ENCODE peak calls at places on chromosomes 13 and 19, in seven cellular contexts. S is neural progenitor cell; U is psoas muscle; L is bronchial epithelial cell; W is CD8-positive, alpha-beta T cell; P is adrenal gland; H is lung. I is an unnamed sample.

GRCh38 chr13:98706446-98707110 is 45.9 kb downstream of the SLC15A1 start:
- DNase-seq in S (no peak), U (no peak), L (peak), W (no peak), P (peak), H (no peak), I (no peak)

GRCh38 chr13:50291611-50292010 is 276.4 kb downstream of the KCNRG start:
- DNase-seq in S (no peak), U (no peak), L (peak), W (no peak), P (no peak), H (no peak), I (no peak)

GRCh38 chr19:33407716-33408115 is 34.2 kb downstream of the CEBPG start:
- DNase-seq in S (no peak), U (peak), L (no peak), W (no peak), P (no peak), H (no peak), I (no peak)

GRCh38 chr13:94464771-94465170 is 14.7 kb downstream of the DCT start:
- DNase-seq in S (no peak), U (no peak), L (no peak), W (no peak), P (no peak), H (no peak), I (no peak)

GRCh38 chr13:31350560-31350959 is 150.8 kb downstream of the B3GLCT start:
- DNase-seq in S (no peak), U (no peak), L (no peak), W (no peak), P (no peak), H (no peak), I (no peak)

GRCh38 chr13:75271851-75272250 is 210.1 kb downstream of the TBC1D4 start:
- DNase-seq in S (no peak), U (no peak), L (no peak), W (no peak), P (no peak), H (no peak), I (no peak)

GRCh38 chr19:40703029-40703755 is 12.7 kb upstream of the NUMBL start:
- DNase-seq in S (no peak), U (no peak), L (no peak), W (no peak), P (no peak), H (no peak), I (no peak)

GRCh38 chr19:4687396-4687795 is 17.3 kb upstream of the MYDGF start:
- DNase-seq in S (no peak), U (no peak), L (no peak), W (no peak), P (no peak), H (no peak), I (no peak)

GRCh38 chr19:47124937-47125668 is 5.5 kb upstream of the SAE1 start:
- DNase-seq in S (peak), U (no peak), L (peak), W (no peak), P (no peak), H (no peak), I (peak)

GRCh38 chr19:5914358-5914774 is 312 bp downstream of the CAPS start:
- DNase-seq in S (no peak), U (no peak), L (no peak), W (no peak), P (no peak), H (no peak), I (no peak)

GRCh38 chr13:87107626-87108025 is 563.5 kb upstream of the SLITRK5 start:
- DNase-seq in S (no peak), U (no peak), L (no peak), W (no peak), P (no peak), H (no peak), I (no peak)

GRCh38 chr13:35723061-35723461 is 246.6 kb upstream of the MAB21L1 start:
- DNase-seq in S (no peak), U (no peak), L (no peak), W (no peak), P (no peak), H (no peak), I (peak)

GRCh38 chr19:29329460-29330134 is 116.6 kb upstream of the UQCRFS1 start:
- DNase-seq in S (peak), U (no peak), L (no peak), W (no peak), P (no peak), H (no peak), I (no peak)

GRCh38 chr13:80029170-80029569 is 311.8 kb downstream of the SPRY2 start:
- DNase-seq in S (no peak), U (no peak), L (no peak), W (no peak), P (no peak), H (no peak), I (no peak)

DNA sequence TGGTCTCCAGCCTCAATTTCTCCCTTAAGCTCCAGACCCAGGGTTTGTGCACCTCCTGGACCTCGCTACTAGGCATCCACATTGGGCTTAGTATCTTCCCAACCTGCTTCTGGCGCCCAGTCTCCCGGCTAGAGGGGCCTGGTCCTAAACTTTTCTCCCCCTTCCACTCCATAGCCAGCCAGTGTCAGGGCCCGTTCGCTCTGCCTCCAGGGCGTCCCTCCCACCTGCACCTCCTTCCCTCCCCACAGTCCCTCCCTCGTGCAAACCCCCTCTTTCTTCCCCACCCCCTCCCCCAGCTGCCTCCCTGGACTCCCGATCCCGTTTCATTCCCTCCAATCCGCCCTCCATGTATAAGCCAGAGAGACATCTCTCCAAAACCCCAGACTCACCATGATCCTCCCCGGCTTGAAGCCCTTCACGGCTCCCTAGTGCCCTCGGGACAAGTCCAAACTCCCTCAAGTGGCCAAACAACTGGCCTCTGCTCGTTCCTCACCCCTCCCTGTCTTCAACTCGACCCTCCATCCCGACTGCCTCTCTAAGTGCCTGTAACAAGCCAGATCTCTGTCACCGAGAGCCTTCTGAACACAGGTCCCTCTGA is 1.0 kb upstream of the SAMD4B start:
- DNase-seq in S (peak), U (peak), L (no peak), W (no peak), P (peak), H (peak), I (peak)
- TF ChIP-seq CTCF in S (no peak), U (no peak), L (no peak), W (no peak), P (no peak), H (no peak), I (no peak)

GRCh38 chr19:16327911-16328823 is 3.5 kb downstream of the KLF2 start:
- DNase-seq in S (no peak), U (peak), L (peak), W (peak), P (peak), H (peak), I (peak)
- H3K4me3 ChIP-seq in S (no peak), U (peak), L (no peak), W (peak), P (no peak), H (peak), I (peak)

DNA sequence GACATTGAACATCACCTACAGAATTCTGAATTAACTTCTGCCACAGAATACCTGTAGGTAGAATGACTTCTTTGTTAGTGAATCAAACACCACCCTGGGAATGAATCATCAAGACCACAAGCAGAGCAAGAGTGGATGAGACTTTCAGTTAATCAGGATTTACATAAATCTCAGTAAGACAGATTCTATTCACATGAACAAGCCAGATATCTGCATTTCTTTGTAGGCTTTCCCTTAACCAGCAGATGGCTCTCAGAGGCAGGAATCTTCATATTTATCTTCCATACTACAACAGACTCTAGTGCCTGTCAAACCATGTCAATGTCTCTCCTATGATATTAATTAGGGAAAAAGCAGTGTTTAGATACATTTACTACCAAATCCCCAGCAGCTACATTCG is 412.1 kb downstream of the KLF12 start:
- DNase-seq in S (no peak), U (no peak), L (peak), W (no peak), P (no peak), H (no peak), I (no peak)
- TF ChIP-seq CTCF in S (peak), U (no peak), L (peak), W (peak), P (no peak), H (no peak), I (no peak)

GRCh38 chr19:8094336-8094735 is 41.8 kb downstream of the CCL25 start:
- DNase-seq in S (no peak), U (no peak), L (no peak), W (no peak), P (no peak), H (no peak), I (no peak)
- H3K4me3 ChIP-seq in S (no peak), U (no peak), L (no peak), W (no peak), P (no peak), H (no peak), I (no peak)

GRCh38 chr19:2554856-2555255 is 78.9 kb downstream of the GADD45B start:
- DNase-seq in S (no peak), U (no peak), L (no peak), W (no peak), P (no peak), H (no peak), I (no peak)

GRCh38 chr19:2558543-2558942 is 82.6 kb downstream of the GADD45B start:
- DNase-seq in S (no peak), U (no peak), L (no peak), W (no peak), P (no peak), H (no peak), I (no peak)

GRCh38 chr19:2557093-2557440 is 81.1 kb downstream of the GADD45B start:
- DNase-seq in S (no peak), U (no peak), L (no peak), W (no peak), P (no peak), H (no peak), I (no peak)

GRCh38 chr19:2555422-2556220 is 79.7 kb downstream of the GADD45B start:
- DNase-seq in S (no peak), U (no peak), L (no peak), W (no peak), P (no peak), H (no peak), I (no peak)

DNA sequence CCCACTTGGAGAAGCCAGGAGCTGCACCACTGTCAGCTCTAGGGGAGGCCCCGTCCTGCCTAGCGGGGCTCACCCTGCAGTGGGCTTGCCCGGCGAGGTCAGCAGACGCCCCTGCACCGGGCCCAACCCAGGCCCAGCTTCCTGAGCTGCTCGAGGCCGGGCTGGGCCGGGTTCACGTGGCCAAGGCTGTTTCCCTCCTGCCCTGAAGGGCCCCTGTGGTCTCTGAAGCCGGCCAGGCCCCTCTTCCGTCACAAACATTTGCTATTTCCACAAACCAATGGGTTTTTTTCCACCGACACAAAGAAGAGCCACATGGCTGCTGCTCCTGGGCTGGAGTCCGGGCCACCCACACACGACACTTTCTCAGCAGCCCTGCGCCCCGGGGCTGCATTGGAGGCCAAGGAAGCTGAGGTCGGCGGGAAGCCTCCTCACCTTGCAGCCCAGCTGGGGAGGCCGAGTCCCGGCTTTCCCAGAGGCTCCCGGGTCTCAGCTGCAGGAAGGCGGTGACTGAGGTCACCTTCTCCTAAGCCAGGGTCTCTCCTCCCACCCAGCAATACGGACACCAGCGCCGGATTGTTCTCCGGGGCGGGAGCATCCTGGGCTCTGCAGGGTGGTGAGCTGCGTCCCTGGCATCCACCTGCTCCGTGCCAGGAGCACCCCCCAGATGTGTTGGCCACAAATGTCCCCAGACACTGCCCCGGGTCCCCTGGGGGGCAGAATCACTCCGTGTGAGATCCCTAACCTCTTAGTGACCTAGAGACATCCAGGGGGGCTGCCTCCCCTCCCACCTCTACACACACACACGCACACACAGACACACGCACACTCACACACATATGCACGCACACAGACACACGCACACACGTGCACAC is 80.5 kb downstream of the GADD45B start:
- DNase-seq in S (no peak), U (no peak), L (no peak), W (no peak), P (no peak), H (no peak), I (no peak)
- TF ChIP-seq CTCF in S (no peak), U (no peak), L (no peak), W (no peak), P (no peak), H (no peak), I (no peak)

GRCh38 chr19:8209965-8210659 is 942 bp downstream of the CERS4 start:
- DNase-seq in S (no peak), U (no peak), L (no peak), W (peak), P (no peak), H (no peak), I (no peak)
- H3K4me3 ChIP-seq in S (peak), U (peak), L (no peak), W (peak), P (peak), H (peak), I (peak)

DNA sequence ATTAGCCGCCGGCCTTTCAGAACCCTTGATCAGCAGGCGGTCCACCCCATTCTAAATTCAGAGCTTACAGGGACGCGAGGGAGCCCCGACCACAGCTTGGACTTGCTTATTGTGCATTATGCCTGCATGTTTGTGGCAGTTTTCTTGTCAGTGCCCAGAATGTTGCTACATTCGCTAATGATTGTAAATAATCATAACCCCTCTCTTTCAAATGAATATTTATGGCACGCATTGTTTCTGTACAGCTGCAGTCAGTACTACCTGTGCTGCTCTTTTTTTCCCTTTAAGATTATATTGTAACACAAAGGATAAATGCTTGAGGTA is 321 bp upstream of the VPS36 start:
- DNase-seq in S (no peak), U (no peak), L (no peak), W (no peak), P (no peak), H (no peak), I (no peak)
- TF ChIP-seq CTCF in S (no peak), U (no peak), L (no peak), W (peak), P (no peak), H (no peak), I (no peak)

DNA sequence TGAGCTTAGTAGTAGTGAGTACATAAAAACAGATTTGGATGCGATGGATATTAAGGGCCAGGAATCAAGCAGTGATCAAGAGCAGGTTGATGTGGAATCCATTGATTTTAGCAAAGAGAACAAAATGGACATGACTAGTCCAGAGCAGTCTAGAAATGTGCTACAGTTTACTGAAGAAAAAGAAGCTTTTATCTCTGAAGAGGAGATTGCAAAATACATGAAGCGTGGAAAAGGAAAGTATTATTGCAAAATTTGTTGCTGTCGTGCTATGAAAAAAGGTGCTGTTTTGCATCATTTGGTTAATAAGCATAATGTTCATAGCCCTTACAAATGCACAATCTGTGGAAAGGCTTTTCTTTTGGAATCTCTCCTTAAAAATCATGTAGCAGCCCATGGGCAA is 11.4 kb downstream of the CHAMP1 start:
- DNase-seq in S (no peak), U (no peak), L (no peak), W (no peak), P (no peak), H (no peak), I (no peak)
- H3K4me3 ChIP-seq in S (no peak), U (no peak), L (no peak), W (no peak), P (no peak), H (no peak), I (no peak)